ENCODE peak calls at places on chromosomes 11 and 22, in eight cellular contexts. W is psoas muscle, B is suprapubic skin, P is gastrocnemius medialis, U is cardiac muscle cell, G is fibroblast of lung, M is GM12878, E is hepatocyte. C is an unnamed sample.
A peak's percentile ranks its signal among the peaks of the same experiment; 100 is the strongest.

GRCh38 chr11:110148775-110149744 is 55.9 kb downstream of the ZC3H12C start:
- DNase-seq in B (no peak), P (no peak), U (no peak), M (no peak), W (no peak), E (no peak), G (peak; percentile 78), C (no peak)

GRCh38 chr11:17745032-17745772 is 10.6 kb downstream of the KCNC1 start:
- DNase-seq in U (no peak), E (no peak), W (no peak), P (no peak), M (no peak), B (peak; percentile 51), G (no peak), C (no peak)

GRCh38 chr11:30585892-30586250 is 282 bp downstream of the MPPED2 start:
- DNase-seq in B (no peak), U (peak; percentile 71), E (peak; percentile 57), G (no peak), M (no peak), W (peak; percentile 29), P (no peak), C (no peak)

GRCh38 chr11:93017821-93018690 is 48.6 kb downstream of the MTNR1B start:
- DNase-seq in U (no peak), E (no peak), P (no peak), W (no peak), G (peak; percentile 28), M (no peak), B (no peak), C (no peak)

GRCh38 chr11:67252831-67253239 is 13.4 kb upstream of the GRK2 start:
- DNase-seq in E (no peak), U (peak; percentile 46), B (no peak), W (no peak), M (no peak), G (peak; percentile 46), P (no peak), C (no peak)

GRCh38 chr11:107576497-107577086 is 11.1 kb upstream of the ALKBH8 start:
- DNase-seq in P (no peak), M (no peak), U (peak; percentile 52), W (peak; percentile 42), E (peak; percentile 65), B (no peak), G (peak; percentile 65), C (no peak)

GRCh38 chr22:49657275-49657973 is 170.2 kb downstream of the BRD1 start:
- DNase-seq in E (no peak), U (no peak), P (peak; percentile 38), G (no peak), B (peak; percentile 81), M (peak; percentile 67), W (peak; percentile 66), C (peak; percentile 71)

GRCh38 chr11:6437993-6438392 is 2.8 kb downstream of the HPX start:
- DNase-seq in P (no peak), U (no peak), B (no peak), W (no peak), E (no peak), G (no peak), M (no peak), C (no peak)

GRCh38 chr11:34238533-34238932 is 119.3 kb downstream of the ABTB2 start:
- DNase-seq in E (no peak), P (no peak), G (no peak), U (no peak), M (no peak), W (no peak), B (no peak), C (no peak)

GRCh38 chr11:69358398-69359080 is 64.6 kb downstream of the MYEOV start:
- DNase-seq in W (no peak), U (no peak), B (peak; percentile 34), E (no peak), G (no peak), M (no peak), P (no peak), C (no peak)
- H3K4me1 ChIP-seq in W (no peaks in the 10 kb centered on the region), U (no peaks in the 10 kb centered on the region), B (no peaks in the 10 kb centered on the region), E (no peaks in the 10 kb centered on the region), G (peaks cover 2% of the 10 kb centered on the region), M (no peaks in the 10 kb centered on the region), P (no peaks in the 10 kb centered on the region), C (no peaks in the 10 kb centered on the region)

DNA sequence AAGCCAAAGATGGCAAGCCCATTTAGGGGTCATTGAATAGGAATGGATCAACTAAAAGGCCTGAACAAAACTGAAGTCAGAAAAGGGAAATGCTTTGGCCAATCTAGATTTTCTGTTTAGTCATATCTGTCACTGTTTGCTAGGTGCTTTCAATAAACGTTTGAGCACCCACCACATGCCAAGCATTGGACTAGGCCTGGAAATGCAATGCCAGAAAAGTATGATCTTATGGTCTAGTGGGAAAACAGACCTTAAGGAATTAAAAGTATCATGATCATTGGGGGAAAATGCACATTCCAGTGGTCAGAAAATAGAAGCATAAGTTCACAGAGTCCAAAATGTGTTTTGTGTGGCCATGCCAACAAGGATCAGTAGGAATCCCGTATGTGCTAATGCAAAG is 76.8 kb upstream of the BIRC3 start:
- DNase-seq in U (no peak), P (no peak), G (peak; percentile 51), M (no peak), B (no peak), E (no peak), W (no peak), C (no peak)
- H3K27ac ChIP-seq in U (no peak overlapping the region), P (no peak overlapping the region), G (no peak overlapping the region), M (no peak overlapping the region), B (no peak overlapping the region), E (no peak overlapping the region), W (no peak overlapping the region), C (no peak overlapping the region)

GRCh38 chr22:19757140-19757984 is 3.2 kb upstream of the TBX1 start:
- DNase-seq in P (no peak), W (no peak), U (no peak), M (no peak), B (no peak), G (no peak), E (no peak), C (no peak)
- TF ChIP-seq CTCF in P (no peak), W (no peak), U (no peak), M (no peak), B (no peak), G (no peak), E (no peak), C (no peak)

GRCh38 chr22:39965749-39966148 is 5.6 kb downstream of the TMA7B start:
- DNase-seq in W (no peak), U (no peak), E (no peak), B (no peak), G (no peak), P (no peak), M (no peak), C (no peak)

GRCh38 chr22:39958916-39959639 is 1.1 kb upstream of the TMA7B start:
- DNase-seq in B (no peak), U (peak; percentile 17), W (no peak), E (no peak), M (no peak), P (no peak), G (no peak), C (no peak)

GRCh38 chr22:39960791-39961746 is 872 bp downstream of the TMA7B start:
- DNase-seq in W (no peak), U (no peak), P (no peak), B (no peak), M (peak; percentile 96), G (peak; percentile 92), E (peak; percentile 27), C (no peak)

GRCh38 chr22:39959640-39960447 is at the start of gene TMA7B:
- DNase-seq in G (peak; percentile 52), E (peak; percentile 68), U (no peak), B (no peak), W (no peak), M (no peak), P (no peak), C (no peak)

DNA sequence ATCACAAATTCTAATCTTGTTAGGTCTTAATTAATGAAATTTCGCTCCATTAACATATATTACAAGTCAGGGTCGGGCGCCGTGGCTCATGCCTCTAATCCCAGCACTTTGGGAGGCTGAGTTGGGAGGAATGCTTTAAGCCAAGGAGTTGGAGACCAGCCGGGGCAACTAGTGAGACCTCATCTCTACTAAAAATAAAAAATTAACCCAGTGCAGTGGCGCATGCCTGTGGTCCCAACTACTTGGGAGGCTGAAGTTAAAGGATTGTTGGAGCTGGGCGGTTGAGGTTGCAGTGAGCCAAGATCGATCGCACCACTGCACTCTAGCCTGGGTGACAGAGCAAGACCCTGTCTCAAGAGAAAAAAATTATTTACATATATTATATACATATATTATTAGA is 1.9 kb downstream of the TMA7B start:
- DNase-seq in B (no peak), P (no peak), U (no peak), M (no peak), E (no peak), G (no peak), W (no peak), C (no peak)
- H3K4me1 ChIP-seq in B (peaks cover 7% of the 10 kb centered on the region), P (no peaks in the 10 kb centered on the region), U (peaks cover 5% of the 10 kb centered on the region), M (peaks cover 43% of the 10 kb centered on the region), E (peaks cover 8% of the 10 kb centered on the region), G (peaks cover 6% of the 10 kb centered on the region), W (no peaks in the 10 kb centered on the region), C (peaks cover 9% of the 10 kb centered on the region)

DNA sequence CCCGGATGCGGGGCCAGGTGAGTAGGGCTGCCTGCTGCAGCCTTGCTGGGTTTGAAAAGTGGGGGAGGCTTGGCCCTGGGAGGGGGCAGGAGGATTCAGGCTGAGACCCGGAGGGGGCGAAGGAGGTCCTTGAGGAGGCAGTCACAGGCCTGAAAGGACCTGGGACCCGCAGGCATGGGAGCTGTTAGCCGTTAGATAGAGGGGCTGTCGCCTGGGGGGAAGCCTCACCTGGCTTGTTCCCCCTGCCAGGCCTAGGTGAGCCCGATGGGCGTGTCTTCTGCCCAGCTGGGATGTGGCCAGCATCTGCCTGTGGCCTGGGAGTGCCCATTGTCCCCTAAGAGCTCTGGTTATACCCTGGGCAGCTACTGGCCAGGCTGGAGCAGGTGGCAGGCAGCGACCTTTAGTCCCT is 1.8 kb upstream of the DUSP8 start:
- DNase-seq in B (no peak), E (no peak), M (no peak), P (no peak), G (no peak), U (no peak), W (no peak), C (no peak)
- H3K27ac ChIP-seq in B (peak overlapping the region; percentile 68), E (peak overlapping the region; percentile 85), M (no peak overlapping the region), P (peak overlapping the region; percentile 89), G (no peak overlapping the region), U (no peak overlapping the region), W (peak overlapping the region; percentile 91), C (peak overlapping the region; percentile 91)

GRCh38 chr11:69662021-69662698 is 13.0 kb downstream of the LTO1 start:
- DNase-seq in B (peak; percentile 27), M (no peak), U (no peak), W (peak; percentile 60), E (no peak), P (no peak), G (no peak), C (no peak)
- TF ChIP-seq CTCF in B (no peak), M (no peak), U (peak; percentile 32), W (no peak), E (no peak), P (no peak), G (peak; percentile 31), C (no peak)

GRCh38 chr22:36339171-36340065 is 48.3 kb downstream of the MYH9 start:
- DNase-seq in W (no peak), U (no peak), E (no peak), G (peak; percentile 50), M (no peak), P (no peak), B (no peak), C (no peak)
- H3K4me1 ChIP-seq in W (peaks cover 48% of the 10 kb centered on the region), U (peaks cover 4% of the 10 kb centered on the region), E (peaks cover 13% of the 10 kb centered on the region), G (peaks cover 79% of the 10 kb centered on the region), M (peaks cover 4% of the 10 kb centered on the region), P (peaks cover 52% of the 10 kb centered on the region), B (peaks cover 82% of the 10 kb centered on the region), C (no peaks in the 10 kb centered on the region)

GRCh38 chr11:57313071-57313787 is 11.5 kb downstream of the TNKS1BP1 start:
- DNase-seq in W (no peak), B (no peak), G (no peak), M (no peak), P (no peak), U (no peak), E (peak; percentile 57), C (no peak)
- H3K27ac ChIP-seq in W (peak overlapping the region; percentile 92), B (peak overlapping the region; percentile 93), G (no peak overlapping the region), M (no peak overlapping the region), P (peak overlapping the region; percentile 92), U (peak overlapping the region; percentile 76), E (peak overlapping the region; percentile 89), C (peak overlapping the region; percentile 83)

C was measured in right atrium auricular region.